ENCODE peak calls at places on chromosomes 12 and 14, in four cellular contexts. One of them, this sample, is unnamed.

GRCh38 chr12:49661191-49661590 is 37.8 kb downstream of the PRPF40B start:
- DNase-seq in upper lobe of right lung: no peak
- DNase-seq in IMR-90: no peak
- DNase-seq in cardiac fibroblast: no peak
- DNase-seq in this sample: no peak

GRCh38 chr12:19978193-19978592 is 390.1 kb upstream of the PDE3A start:
- DNase-seq in cardiac fibroblast: peak; percentile 96
- DNase-seq in IMR-90: peak; percentile 97
- DNase-seq in upper lobe of right lung: no peak
- DNase-seq in this sample: no peak

GRCh38 chr12:26309646-26310045 is 114.3 kb downstream of the SSPN start:
- DNase-seq in upper lobe of right lung: no peak
- DNase-seq in IMR-90: no peak
- DNase-seq in cardiac fibroblast: no peak
- DNase-seq in this sample: no peak

GRCh38 chr12:8590842-8591545 is 21.7 kb downstream of the AICDA start:
- DNase-seq in cardiac fibroblast: no peak
- DNase-seq in IMR-90: no peak
- DNase-seq in upper lobe of right lung: no peak
- DNase-seq in this sample: no peak

GRCh38 chr12:26845057-26845666 is 12.2 kb upstream of the ITPR2 start:
- DNase-seq in cardiac fibroblast: peak; percentile 71
- DNase-seq in IMR-90: peak; percentile 34
- DNase-seq in upper lobe of right lung: peak; percentile 73
- DNase-seq in this sample: no peak

GRCh38 chr12:27244680-27245005 is 557 bp downstream of the STK38L start:
- DNase-seq in upper lobe of right lung: no peak
- DNase-seq in cardiac fibroblast: peak; percentile 67
- DNase-seq in IMR-90: peak; percentile 58
- DNase-seq in this sample: no peak

GRCh38 chr12:2773199-2773875 is 21.4 kb upstream of the FKBP4 start:
- DNase-seq in IMR-90: no peak
- DNase-seq in cardiac fibroblast: no peak
- DNase-seq in upper lobe of right lung: no peak
- DNase-seq in this sample: no peak

GRCh38 chr12:42609605-42610004 is 20.1 kb upstream of the PRICKLE1 start:
- DNase-seq in IMR-90: peak; percentile 49
- DNase-seq in upper lobe of right lung: no peak
- DNase-seq in cardiac fibroblast: peak; percentile 64
- DNase-seq in this sample: no peak

GRCh38 chr12:121770388-121770787 is 23.1 kb downstream of the RHOF start:
- DNase-seq in IMR-90: no peak
- DNase-seq in cardiac fibroblast: no peak
- DNase-seq in upper lobe of right lung: no peak
- DNase-seq in this sample: no peak

GRCh38 chr12:121893901-121894540 is 5.4 kb downstream of the PSMD9 start:
- DNase-seq in cardiac fibroblast: peak; percentile 73
- DNase-seq in upper lobe of right lung: no peak
- DNase-seq in IMR-90: peak; percentile 77
- DNase-seq in this sample: peak; percentile 65

DNA sequence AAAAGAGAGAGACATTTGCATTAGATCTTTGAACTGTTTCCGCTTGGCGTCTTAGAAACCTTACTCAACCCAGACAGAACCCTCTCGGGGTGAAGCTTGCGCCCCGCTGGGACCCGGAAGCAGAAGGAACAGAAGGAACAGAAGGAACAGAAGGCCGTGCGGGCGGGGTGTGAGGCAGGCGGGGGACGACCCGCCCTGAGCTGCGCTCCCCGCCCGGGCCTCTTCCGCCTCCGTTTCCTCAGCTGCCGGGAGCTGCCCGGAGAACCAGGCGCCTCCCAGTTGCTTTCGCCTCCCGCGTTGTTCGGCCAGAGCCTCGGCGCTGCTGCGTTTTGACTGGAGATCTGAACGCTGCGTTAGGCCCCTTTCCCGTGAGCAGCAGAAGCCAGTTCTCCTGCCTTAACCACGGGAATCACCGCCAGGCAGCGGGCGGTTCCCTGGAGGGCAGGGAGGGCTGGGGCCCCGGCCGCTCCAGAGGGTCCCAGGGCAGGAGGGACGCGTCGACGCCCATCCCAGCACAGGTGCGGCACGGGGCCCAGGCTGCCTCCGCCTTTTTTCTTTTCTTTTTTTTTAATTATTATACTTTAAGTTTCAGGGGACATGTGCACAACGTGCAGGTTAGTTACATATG is 19.3 kb upstream of the MMP17 start:
- DNase-seq in cardiac fibroblast: peak; percentile 29
- DNase-seq in upper lobe of right lung: no peak
- DNase-seq in IMR-90: no peak
- DNase-seq in this sample: no peak
- H3K4me3 ChIP-seq in cardiac fibroblast: no peak overlapping the region
- H3K4me3 ChIP-seq in upper lobe of right lung: peak overlapping the region; percentile 40
- H3K4me3 ChIP-seq in IMR-90: no peak overlapping the region
- H3K4me3 ChIP-seq in this sample: no peak overlapping the region

GRCh38 chr12:64621257-64621942 is 11.1 kb downstream of the RASSF3 start:
- DNase-seq in cardiac fibroblast: peak; percentile 85
- DNase-seq in IMR-90: peak; percentile 95
- DNase-seq in upper lobe of right lung: no peak
- DNase-seq in this sample: no peak

GRCh38 chr12:64624035-64624434 is 13.7 kb downstream of the RASSF3 start:
- DNase-seq in cardiac fibroblast: no peak
- DNase-seq in IMR-90: no peak
- DNase-seq in upper lobe of right lung: no peak
- DNase-seq in this sample: no peak

GRCh38 chr12:64627781-64628180 is 17.5 kb downstream of the RASSF3 start:
- DNase-seq in IMR-90: peak; percentile 95
- DNase-seq in cardiac fibroblast: peak; percentile 89
- DNase-seq in upper lobe of right lung: no peak
- DNase-seq in this sample: no peak

GRCh38 chr12:64631197-64631596 is 20.9 kb downstream of the RASSF3 start:
- DNase-seq in IMR-90: no peak
- DNase-seq in upper lobe of right lung: no peak
- DNase-seq in cardiac fibroblast: no peak
- DNase-seq in this sample: no peak

DNA sequence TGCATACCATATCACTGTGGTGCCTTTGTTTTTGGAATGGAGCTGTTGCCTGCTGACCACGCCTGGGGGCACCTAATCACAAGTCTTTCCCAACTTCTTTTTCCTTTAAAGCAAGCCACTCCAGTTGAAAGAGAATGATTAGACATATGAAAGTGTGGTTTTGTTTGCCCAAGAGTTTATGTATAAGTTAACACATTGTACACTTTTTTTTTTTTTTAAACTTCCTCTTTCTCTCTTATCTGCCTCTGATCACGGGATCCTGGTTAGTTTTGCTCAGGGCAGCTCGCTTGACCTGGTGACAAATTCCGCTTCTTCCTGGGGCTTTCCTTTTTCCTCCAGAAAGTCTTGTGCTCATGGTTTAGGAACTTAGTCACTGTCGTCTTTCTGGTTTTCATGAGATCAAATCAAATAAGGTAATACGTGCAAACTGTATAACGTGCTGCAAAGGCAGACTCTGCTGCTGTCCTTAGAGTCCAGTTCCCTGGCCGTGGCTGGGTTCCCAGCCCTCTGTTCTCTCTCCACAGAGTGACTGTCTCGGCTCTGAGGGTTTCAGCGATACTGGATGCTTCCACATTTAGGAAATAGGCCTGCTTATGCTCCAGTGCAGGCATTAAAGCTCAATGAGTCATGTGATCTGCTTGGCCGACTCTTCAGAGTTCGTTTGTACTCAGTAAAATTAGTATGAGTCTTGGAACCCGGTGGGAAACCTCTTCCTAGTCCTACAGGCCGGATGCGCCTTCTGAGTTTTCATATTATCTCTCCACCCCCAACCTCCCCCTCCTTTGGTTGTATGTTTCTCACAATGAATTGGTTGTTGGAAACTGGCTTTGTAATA is 15.2 kb downstream of the RASSF3 start:
- DNase-seq in IMR-90: peak; percentile 94
- DNase-seq in upper lobe of right lung: peak; percentile 69
- DNase-seq in cardiac fibroblast: peak; percentile 93
- DNase-seq in this sample: peak; percentile 85
- TF ChIP-seq CTCF in IMR-90: peak; percentile 9
- TF ChIP-seq CTCF in upper lobe of right lung: no peak
- TF ChIP-seq CTCF in cardiac fibroblast: no peak
- TF ChIP-seq CTCF in this sample: peak; percentile 0

GRCh38 chr14:91242635-91243034 is 1.9 kb downstream of the GPR68 start:
- DNase-seq in cardiac fibroblast: no peak
- DNase-seq in IMR-90: no peak
- DNase-seq in upper lobe of right lung: no peak
- DNase-seq in this sample: no peak

GRCh38 chr14:91243098-91243483 is 1.4 kb downstream of the GPR68 start:
- DNase-seq in upper lobe of right lung: no peak
- DNase-seq in IMR-90: no peak
- DNase-seq in cardiac fibroblast: no peak
- DNase-seq in this sample: no peak

GRCh38 chr14:91245029-91245428 is 525 bp upstream of the GPR68 start:
- DNase-seq in cardiac fibroblast: no peak
- DNase-seq in upper lobe of right lung: no peak
- DNase-seq in IMR-90: no peak
- DNase-seq in this sample: no peak

GRCh38 chr14:91246051-91246852 is 1.7 kb upstream of the GPR68 start:
- DNase-seq in upper lobe of right lung: no peak
- DNase-seq in IMR-90: no peak
- DNase-seq in cardiac fibroblast: no peak
- DNase-seq in this sample: no peak

GRCh38 chr14:91244501-91244901 is at the start of gene GPR68:
- DNase-seq in upper lobe of right lung: no peak
- DNase-seq in IMR-90: peak; percentile 73
- DNase-seq in cardiac fibroblast: peak; percentile 50
- DNase-seq in this sample: no peak
- H3K4me3 ChIP-seq in upper lobe of right lung: peak within 1 kb of the TSS; percentile 23
- H3K4me3 ChIP-seq in IMR-90: no peak within 1 kb of the TSS
- H3K4me3 ChIP-seq in cardiac fibroblast: no peak within 1 kb of the TSS
- H3K4me3 ChIP-seq in this sample: no peak within 1 kb of the TSS

DNA sequence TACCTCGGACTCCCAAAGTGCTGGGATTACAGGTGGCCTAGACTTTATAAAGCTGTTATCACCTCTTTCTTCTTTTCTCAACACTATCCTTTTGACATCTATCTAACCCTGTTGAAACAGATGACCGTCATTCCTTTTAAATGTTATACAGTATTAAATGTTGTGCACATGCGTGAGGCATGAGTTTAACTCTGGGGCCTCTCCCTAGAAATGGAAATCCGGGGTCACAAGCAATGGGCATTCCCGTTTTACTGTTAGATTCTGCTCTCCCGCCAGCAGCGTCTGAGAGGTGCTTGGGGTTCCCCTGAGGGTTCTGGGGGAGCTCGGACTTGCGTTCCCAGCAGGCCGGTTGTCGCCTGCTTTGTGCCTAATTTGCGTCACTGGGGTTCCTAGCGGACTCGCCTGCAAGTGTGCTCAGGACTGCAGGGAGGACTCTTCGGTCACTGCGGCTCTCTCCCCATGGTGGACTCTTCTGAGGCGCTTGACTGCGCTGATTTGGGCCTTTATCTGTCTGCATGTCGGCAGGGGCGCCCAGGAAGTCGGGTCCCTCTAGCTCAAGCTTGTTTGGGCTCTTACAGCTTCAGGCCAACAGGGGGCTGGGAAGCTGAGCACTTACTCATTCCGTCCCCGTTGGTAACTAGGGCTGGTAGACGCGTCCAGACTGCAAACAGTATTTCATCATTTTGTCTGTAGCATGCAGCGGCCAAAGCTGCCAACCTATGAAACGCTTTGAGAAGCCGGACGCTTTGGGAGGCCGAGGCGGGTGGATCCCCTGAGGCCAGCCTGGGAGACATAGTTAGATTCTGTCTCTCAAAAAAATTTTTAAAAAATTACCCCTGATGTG is 1.2 kb upstream of the RAN start:
- DNase-seq in IMR-90: peak; percentile 83
- DNase-seq in cardiac fibroblast: peak; percentile 99
- DNase-seq in upper lobe of right lung: peak; percentile 78
- DNase-seq in this sample: peak; percentile 14
- TF ChIP-seq CTCF in IMR-90: peak; percentile 54
- TF ChIP-seq CTCF in cardiac fibroblast: peak; percentile 71
- TF ChIP-seq CTCF in upper lobe of right lung: peak; percentile 54
- TF ChIP-seq CTCF in this sample: no peak

GRCh38 chr12:52581481-52581880 is 7.8 kb upstream of the KRT74 start:
- DNase-seq in IMR-90: peak; percentile 10
- DNase-seq in upper lobe of right lung: peak; percentile 30
- DNase-seq in cardiac fibroblast: peak; percentile 68
- DNase-seq in this sample: no peak
- H3K4me3 ChIP-seq in IMR-90: no peak overlapping the region
- H3K4me3 ChIP-seq in upper lobe of right lung: no peak overlapping the region
- H3K4me3 ChIP-seq in cardiac fibroblast: no peak overlapping the region
- H3K4me3 ChIP-seq in this sample: no peak overlapping the region

DNA sequence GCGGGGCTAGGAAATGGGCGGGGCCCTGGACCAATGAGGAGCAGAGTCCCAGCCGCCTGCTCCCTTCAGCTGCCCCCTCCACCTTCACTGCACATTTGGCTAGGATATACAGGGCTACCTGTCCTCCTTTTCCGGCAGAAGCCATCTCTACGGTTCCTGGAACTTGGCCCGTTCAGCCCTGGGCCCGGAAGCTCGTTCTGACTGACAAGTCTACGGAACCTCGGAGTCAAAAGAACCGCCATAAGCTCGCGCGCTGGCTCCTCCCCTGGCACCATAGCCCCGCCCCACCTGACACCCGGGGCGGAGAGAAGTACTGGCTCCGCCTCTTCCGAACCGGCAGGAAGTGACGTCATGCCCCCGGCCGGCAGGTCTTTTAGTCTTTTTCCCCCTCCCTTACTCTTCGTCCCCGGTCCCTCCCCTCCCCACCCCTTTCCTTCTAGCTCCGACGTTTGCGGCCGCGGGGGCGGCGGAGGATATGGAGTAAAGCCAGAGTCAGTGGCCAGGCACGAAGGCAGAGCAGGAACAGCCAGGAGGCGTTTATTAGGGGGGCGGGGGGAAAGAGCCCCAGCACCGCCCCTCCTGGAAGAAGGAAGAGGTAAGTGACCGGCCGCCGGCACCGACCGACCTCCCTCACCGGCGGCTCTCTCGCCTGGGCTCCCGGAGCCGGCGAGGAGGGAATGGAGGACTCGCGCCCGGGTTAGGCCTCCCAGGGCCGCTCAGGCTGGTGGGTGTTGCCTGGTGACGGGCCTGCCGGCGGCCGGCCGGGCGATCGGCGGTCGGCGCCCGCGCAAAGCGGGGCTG is at the start of the genes DEPDC4 and SCYL2:
- DNase-seq in upper lobe of right lung: peak; percentile 98
- DNase-seq in cardiac fibroblast: peak; percentile 99
- DNase-seq in IMR-90: peak; percentile 98
- DNase-seq in this sample: peak; percentile 86
- TF ChIP-seq CTCF in upper lobe of right lung: no peak
- TF ChIP-seq CTCF in cardiac fibroblast: no peak
- TF ChIP-seq CTCF in IMR-90: no peak
- TF ChIP-seq CTCF in this sample: no peak

GRCh38 chr12:6206327-6206726 is 6.1 kb downstream of the CD9 start:
- DNase-seq in cardiac fibroblast: no peak
- DNase-seq in IMR-90: no peak
- DNase-seq in upper lobe of right lung: no peak
- DNase-seq in this sample: no peak

GRCh38 chr12:6205761-6206160 is 5.6 kb downstream of the CD9 start:
- DNase-seq in IMR-90: no peak
- DNase-seq in cardiac fibroblast: no peak
- DNase-seq in upper lobe of right lung: no peak
- DNase-seq in this sample: no peak

GRCh38 chr12:6207254-6207942 is 7.2 kb downstream of the CD9 start:
- DNase-seq in cardiac fibroblast: no peak
- DNase-seq in upper lobe of right lung: no peak
- DNase-seq in IMR-90: no peak
- DNase-seq in this sample: no peak

GRCh38 chr12:6204533-6205143 is 4.4 kb downstream of the CD9 start:
- DNase-seq in cardiac fibroblast: no peak
- DNase-seq in upper lobe of right lung: no peak
- DNase-seq in IMR-90: no peak
- DNase-seq in this sample: no peak

GRCh38 chr12:6205144-6205539 is 4.9 kb downstream of the CD9 start:
- DNase-seq in IMR-90: no peak
- DNase-seq in cardiac fibroblast: no peak
- DNase-seq in upper lobe of right lung: no peak
- DNase-seq in this sample: no peak
- H3K4me3 ChIP-seq in IMR-90: no peak overlapping the region
- H3K4me3 ChIP-seq in cardiac fibroblast: no peak overlapping the region
- H3K4me3 ChIP-seq in upper lobe of right lung: no peak overlapping the region
- H3K4me3 ChIP-seq in this sample: no peak overlapping the region

This sample was measured in LNCaP clone FGC.